ENCODE peak calls at places on chromosomes 7 and 10, in ten cellular contexts. One of them, this sample, is unnamed.

GRCh38 chr7:151692721-151693120 is 173.0 kb upstream of the RHEB start:
- DNase-seq in naive thymus-derived CD4-positive, alpha-beta T cell: no peak
- DNase-seq in fibroblast of the conjunctiva: no peak
- DNase-seq in stimulated activated CD8-positive, alpha-beta memory T cell treated with anti-CD3 and anti-CD28 coated beads, Interleukin-15, amount 100 ng/mL, for 24 hours: no peak
- DNase-seq in effector memory CD8-positive, alpha-beta T cell: no peak
- DNase-seq in gastrocnemius medialis: no peak
- DNase-seq in CD8-positive, alpha-beta T cell: no peak
- DNase-seq in EL: no peak
- DNase-seq in NCI-H1417 treated with DMSO at 0.1 percent for 48 hours: no peak
- DNase-seq in NCI-H774: no peak
- DNase-seq in this sample: no peak

GRCh38 chr7:42143605-42144252 is 93.3 kb downstream of the GLI3 start:
- DNase-seq in stimulated activated CD8-positive, alpha-beta memory T cell treated with anti-CD3 and anti-CD28 coated beads, Interleukin-15, amount 100 ng/mL, for 24 hours: no peak
- DNase-seq in CD8-positive, alpha-beta T cell: no peak
- DNase-seq in NCI-H1417 treated with DMSO at 0.1 percent for 48 hours: no peak
- DNase-seq in naive thymus-derived CD4-positive, alpha-beta T cell: no peak
- DNase-seq in EL: peak
- DNase-seq in fibroblast of the conjunctiva: peak
- DNase-seq in gastrocnemius medialis: no peak
- DNase-seq in NCI-H774: no peak
- DNase-seq in effector memory CD8-positive, alpha-beta T cell: no peak
- DNase-seq in this sample: no peak

GRCh38 chr10:124565565-124566221 is 104.1 kb downstream of the LHPP start:
- DNase-seq in EL: no peak
- DNase-seq in effector memory CD8-positive, alpha-beta T cell: no peak
- DNase-seq in fibroblast of the conjunctiva: no peak
- DNase-seq in CD8-positive, alpha-beta T cell: no peak
- DNase-seq in stimulated activated CD8-positive, alpha-beta memory T cell treated with anti-CD3 and anti-CD28 coated beads, Interleukin-15, amount 100 ng/mL, for 24 hours: no peak
- DNase-seq in NCI-H774: peak
- DNase-seq in NCI-H1417 treated with DMSO at 0.1 percent for 48 hours: no peak
- DNase-seq in gastrocnemius medialis: peak
- DNase-seq in naive thymus-derived CD4-positive, alpha-beta T cell: no peak
- DNase-seq in this sample: peak

GRCh38 chr7:55279080-55279845 is 85.9 kb upstream of the LANCL2 start:
- DNase-seq in CD8-positive, alpha-beta T cell: no peak
- DNase-seq in NCI-H774: no peak
- DNase-seq in gastrocnemius medialis: no peak
- DNase-seq in NCI-H1417 treated with DMSO at 0.1 percent for 48 hours: no peak
- DNase-seq in EL: no peak
- DNase-seq in effector memory CD8-positive, alpha-beta T cell: no peak
- DNase-seq in naive thymus-derived CD4-positive, alpha-beta T cell: no peak
- DNase-seq in stimulated activated CD8-positive, alpha-beta memory T cell treated with anti-CD3 and anti-CD28 coated beads, Interleukin-15, amount 100 ng/mL, for 24 hours: no peak
- DNase-seq in fibroblast of the conjunctiva: no peak
- DNase-seq in this sample: no peak

GRCh38 chr7:37705976-37706375 is 22.4 kb downstream of the GPR141 start:
- DNase-seq in CD8-positive, alpha-beta T cell: no peak
- DNase-seq in fibroblast of the conjunctiva: no peak
- DNase-seq in naive thymus-derived CD4-positive, alpha-beta T cell: no peak
- DNase-seq in stimulated activated CD8-positive, alpha-beta memory T cell treated with anti-CD3 and anti-CD28 coated beads, Interleukin-15, amount 100 ng/mL, for 24 hours: no peak
- DNase-seq in NCI-H774: no peak
- DNase-seq in gastrocnemius medialis: no peak
- DNase-seq in effector memory CD8-positive, alpha-beta T cell: no peak
- DNase-seq in EL: no peak
- DNase-seq in NCI-H1417 treated with DMSO at 0.1 percent for 48 hours: no peak
- DNase-seq in this sample: no peak

GRCh38 chr10:72243822-72244437 is 27.9 kb upstream of the ASCC1 start:
- DNase-seq in NCI-H1417 treated with DMSO at 0.1 percent for 48 hours: no peak
- DNase-seq in EL: peak
- DNase-seq in gastrocnemius medialis: peak
- DNase-seq in effector memory CD8-positive, alpha-beta T cell: no peak
- DNase-seq in NCI-H774: no peak
- DNase-seq in fibroblast of the conjunctiva: peak
- DNase-seq in stimulated activated CD8-positive, alpha-beta memory T cell treated with anti-CD3 and anti-CD28 coated beads, Interleukin-15, amount 100 ng/mL, for 24 hours: no peak
- DNase-seq in CD8-positive, alpha-beta T cell: no peak
- DNase-seq in naive thymus-derived CD4-positive, alpha-beta T cell: no peak
- DNase-seq in this sample: peak

GRCh38 chr10:28250782-28251181 is 52.1 kb downstream of the MPP7 start:
- DNase-seq in CD8-positive, alpha-beta T cell: no peak
- DNase-seq in naive thymus-derived CD4-positive, alpha-beta T cell: peak
- DNase-seq in NCI-H1417 treated with DMSO at 0.1 percent for 48 hours: no peak
- DNase-seq in fibroblast of the conjunctiva: peak
- DNase-seq in effector memory CD8-positive, alpha-beta T cell: no peak
- DNase-seq in stimulated activated CD8-positive, alpha-beta memory T cell treated with anti-CD3 and anti-CD28 coated beads, Interleukin-15, amount 100 ng/mL, for 24 hours: no peak
- DNase-seq in gastrocnemius medialis: no peak
- DNase-seq in EL: peak
- DNase-seq in NCI-H774: no peak
- DNase-seq in this sample: no peak

GRCh38 chr10:126090911-126091728 is 194.8 kb downstream of the FANK1 start:
- DNase-seq in gastrocnemius medialis: no peak
- DNase-seq in CD8-positive, alpha-beta T cell: no peak
- DNase-seq in effector memory CD8-positive, alpha-beta T cell: no peak
- DNase-seq in naive thymus-derived CD4-positive, alpha-beta T cell: no peak
- DNase-seq in NCI-H1417 treated with DMSO at 0.1 percent for 48 hours: no peak
- DNase-seq in EL: peak
- DNase-seq in NCI-H774: no peak
- DNase-seq in fibroblast of the conjunctiva: peak
- DNase-seq in stimulated activated CD8-positive, alpha-beta memory T cell treated with anti-CD3 and anti-CD28 coated beads, Interleukin-15, amount 100 ng/mL, for 24 hours: no peak
- DNase-seq in this sample: no peak

GRCh38 chr10:32893431-32893830 is 64.6 kb downstream of the ITGB1 start:
- DNase-seq in NCI-H1417 treated with DMSO at 0.1 percent for 48 hours: no peak
- DNase-seq in gastrocnemius medialis: no peak
- DNase-seq in NCI-H774: no peak
- DNase-seq in naive thymus-derived CD4-positive, alpha-beta T cell: no peak
- DNase-seq in fibroblast of the conjunctiva: no peak
- DNase-seq in effector memory CD8-positive, alpha-beta T cell: no peak
- DNase-seq in stimulated activated CD8-positive, alpha-beta memory T cell treated with anti-CD3 and anti-CD28 coated beads, Interleukin-15, amount 100 ng/mL, for 24 hours: no peak
- DNase-seq in CD8-positive, alpha-beta T cell: no peak
- DNase-seq in EL: peak
- DNase-seq in this sample: no peak

GRCh38 chr7:113784317-113784716 is 134.5 kb downstream of the PPP1R3A start:
- DNase-seq in naive thymus-derived CD4-positive, alpha-beta T cell: no peak
- DNase-seq in effector memory CD8-positive, alpha-beta T cell: no peak
- DNase-seq in gastrocnemius medialis: no peak
- DNase-seq in fibroblast of the conjunctiva: no peak
- DNase-seq in NCI-H1417 treated with DMSO at 0.1 percent for 48 hours: no peak
- DNase-seq in NCI-H774: no peak
- DNase-seq in stimulated activated CD8-positive, alpha-beta memory T cell treated with anti-CD3 and anti-CD28 coated beads, Interleukin-15, amount 100 ng/mL, for 24 hours: no peak
- DNase-seq in EL: no peak
- DNase-seq in CD8-positive, alpha-beta T cell: no peak
- DNase-seq in this sample: no peak

GRCh38 chr7:110693348-110693747 is 397.6 kb upstream of the LRRN3 start:
- DNase-seq in naive thymus-derived CD4-positive, alpha-beta T cell: no peak
- DNase-seq in stimulated activated CD8-positive, alpha-beta memory T cell treated with anti-CD3 and anti-CD28 coated beads, Interleukin-15, amount 100 ng/mL, for 24 hours: no peak
- DNase-seq in effector memory CD8-positive, alpha-beta T cell: no peak
- DNase-seq in NCI-H774: no peak
- DNase-seq in fibroblast of the conjunctiva: no peak
- DNase-seq in gastrocnemius medialis: no peak
- DNase-seq in NCI-H1417 treated with DMSO at 0.1 percent for 48 hours: peak
- DNase-seq in EL: no peak
- DNase-seq in CD8-positive, alpha-beta T cell: no peak
- DNase-seq in this sample: no peak

GRCh38 chr7:20033621-20034200 is 183.5 kb downstream of the MACC1 start:
- DNase-seq in stimulated activated CD8-positive, alpha-beta memory T cell treated with anti-CD3 and anti-CD28 coated beads, Interleukin-15, amount 100 ng/mL, for 24 hours: no peak
- DNase-seq in gastrocnemius medialis: no peak
- DNase-seq in effector memory CD8-positive, alpha-beta T cell: no peak
- DNase-seq in EL: peak
- DNase-seq in fibroblast of the conjunctiva: no peak
- DNase-seq in naive thymus-derived CD4-positive, alpha-beta T cell: no peak
- DNase-seq in NCI-H1417 treated with DMSO at 0.1 percent for 48 hours: no peak
- DNase-seq in NCI-H774: no peak
- DNase-seq in CD8-positive, alpha-beta T cell: no peak
- DNase-seq in this sample: no peak

This sample was measured in psoas muscle.